ENCODE peak calls at places on chromosome 13, in six cellular contexts. M is NCI-H524; O is endothelial cell; V is activated CD4-positive, CD25-positive, alpha-beta regulatory T cell; B is stimulated activated CD8-positive, alpha-beta memory T cell treated with anti-CD3 and anti-CD28 coated beads, Interleukin-4, amount 100 ng/mL, for 4 hours; F is glomerular endothelial cell. Z is an unnamed sample.
A peak's percentile ranks its signal among the peaks of the same experiment; 100 is the strongest.

GRCh38 chr13:74251778-74252519 is 117.7 kb upstream of the KLF12 start:
- DNase-seq in B (no peak), V (no peak), F (no peak), M (no peak), O (no peak), Z (no peak)

GRCh38 chr13:111954681-111955411 is 112.1 kb upstream of the SOX1 start:
- DNase-seq in F (no peak), M (no peak), V (no peak), B (no peak), O (no peak), Z (no peak)

GRCh38 chr13:29707876-29708543 is 112.5 kb upstream of the SLC7A1 start:
- DNase-seq in V (no peak), M (peak; percentile 25), O (peak; percentile 67), B (peak; percentile 15), F (peak; percentile 20), Z (peak; percentile 34)

GRCh38 chr13:33676045-33676699 is 141.8 kb upstream of the RFC3 start:
- DNase-seq in F (no peak), M (no peak), B (no peak), V (no peak), O (no peak), Z (peak; percentile 6)

GRCh38 chr13:50805805-50806204 is 37.7 kb downstream of the DLEU7 start:
- DNase-seq in O (no peak), B (no peak), F (peak; percentile 4), V (no peak), M (no peak), Z (peak; percentile 13)

GRCh38 chr13:109381546-109382180 is 404.7 kb downstream of the IRS2 start:
- DNase-seq in B (no peak), O (no peak), M (no peak), V (no peak), F (no peak), Z (peak; percentile 92)

GRCh38 chr13:85828094-85828684 is 29.0 kb upstream of the SLITRK6 start:
- DNase-seq in M (no peak), B (no peak), V (no peak), O (no peak), F (no peak), Z (peak; percentile 4)

GRCh38 chr13:87498681-87499080 is 172.5 kb upstream of the SLITRK5 start:
- DNase-seq in B (no peak), M (no peak), V (no peak), F (no peak), O (peak; percentile 50), Z (peak; percentile 16)

GRCh38 chr13:105428816-105429215 is 1106.6 kb downstream of the EFNB2 start:
- DNase-seq in O (no peak), V (no peak), B (no peak), F (no peak), M (no peak), Z (peak; percentile 59)

GRCh38 chr13:32045537-32045936 is 14.0 kb downstream of the FRY start:
- DNase-seq in M (no peak), O (no peak), V (no peak), F (no peak), B (no peak), Z (peak; percentile 25)

GRCh38 chr13:111396457-111396856 is 76.0 kb downstream of the TEX29 start:
- DNase-seq in B (no peak), M (no peak), F (no peak), V (no peak), O (no peak), Z (no peak)

GRCh38 chr13:75550159-75550567 is 572 bp downstream of the UCHL3 start:
- DNase-seq in M (peak; percentile 36), O (peak; percentile 4), F (no peak), V (no peak), B (no peak), Z (peak; percentile 90)

GRCh38 chr13:60755380-60756163 is 358.6 kb downstream of the TDRD3 start:
- DNase-seq in F (no peak), B (no peak), V (no peak), O (peak; percentile 44), M (no peak), Z (peak; percentile 2)

GRCh38 chr13:42041017-42041683 is 7.3 kb upstream of the DGKH start:
- DNase-seq in B (no peak), F (no peak), V (no peak), M (peak; percentile 47), O (peak; percentile 68), Z (peak; percentile 46)

GRCh38 chr13:30734434-30734833 is 909 bp upstream of the ALOX5AP start:
- DNase-seq in M (no peak), V (no peak), B (no peak), F (no peak), O (no peak), Z (peak; percentile 30)

GRCh38 chr13:51874651-51875050 is 12.9 kb downstream of the CCDC70 start:
- DNase-seq in V (no peak), B (no peak), F (no peak), O (no peak), M (peak; percentile 67), Z (no peak)

GRCh38 chr13:94959616-94960015 is 247.3 kb upstream of the SOX21 start:
- DNase-seq in V (no peak), F (no peak), O (no peak), B (no peak), M (no peak), Z (no peak)

GRCh38 chr13:21458457-21458815 is 667 bp downstream of the ZDHHC20 start:
- DNase-seq in V (no peak), M (peak; percentile 69), O (peak; percentile 28), F (no peak), B (peak; percentile 38), Z (no peak)

GRCh38 chr13:96542986-96543385 is 451.3 kb downstream of the OXGR1 start:
- DNase-seq in V (no peak), F (no peak), B (no peak), O (no peak), M (no peak), Z (no peak)

GRCh38 chr13:19597523-19597922 is 35.9 kb upstream of the MPHOSPH8 start:
- DNase-seq in V (no peak), O (no peak), F (no peak), B (no peak), M (no peak), Z (peak; percentile 68)

GRCh38 chr13:27830010-27830409 is 37.7 kb downstream of the GSX1 start:
- DNase-seq in B (peak; percentile 6), V (peak; percentile 17), M (peak; percentile 21), F (no peak), O (peak; percentile 81), Z (peak; percentile 20)

GRCh38 chr13:103625194-103625593 is 559.0 kb upstream of the SLC10A2 start:
- DNase-seq in M (no peak), O (no peak), F (no peak), B (no peak), V (no peak), Z (no peak)

GRCh38 chr13:77390391-77390790 is 63.5 kb upstream of the MYCBP2 start:
- DNase-seq in B (no peak), V (no peak), F (no peak), M (no peak), O (no peak), Z (no peak)

GRCh38 chr13:31051999-31052398 is 109.7 kb downstream of the HSPH1 start:
- DNase-seq in M (no peak), V (no peak), O (peak; percentile 19), F (no peak), B (no peak), Z (no peak)

GRCh38 chr13:48749144-48749543 is 95.4 kb downstream of the CYSLTR2 start:
- DNase-seq in O (no peak), M (no peak), B (no peak), V (no peak), F (no peak), Z (peak; percentile 73)

GRCh38 chr13:39106216-39106995 is 68.2 kb downstream of the NHLRC3 start:
- DNase-seq in M (no peak), B (no peak), O (no peak), V (no peak), F (no peak), Z (no peak)

GRCh38 chr13:96958286-96958891 is 35.9 kb downstream of the OXGR1 start:
- DNase-seq in B (no peak), O (peak; percentile 18), M (peak; percentile 9), V (no peak), F (peak; percentile 12), Z (peak; percentile 40)

GRCh38 chr13:31998131-31998530 is 33.4 kb upstream of the FRY start:
- DNase-seq in F (no peak), M (no peak), V (no peak), B (no peak), O (no peak), Z (peak; percentile 18)

GRCh38 chr13:40388617-40389016 is 277.8 kb downstream of the FOXO1 start:
- DNase-seq in F (no peak), O (no peak), V (peak; percentile 67), M (no peak), B (peak; percentile 69), Z (no peak)

GRCh38 chr13:26867451-26868067 is 107.0 kb upstream of the GPR12 start:
- DNase-seq in M (no peak), O (peak; percentile 48), F (no peak), B (no peak), V (no peak), Z (peak; percentile 33)

GRCh38 chr13:45674908-45675307 is 27.2 kb upstream of the CBY2 start:
- DNase-seq in O (no peak), B (no peak), F (no peak), V (no peak), M (peak; percentile 23), Z (peak; percentile 18)

Z was measured in fibroblast of lung.